ENCODE peak calls at places on chromosomes 11 and 22, in seven cellular contexts. X is GM13977, U is GM19239, E is ELR, V is smooth muscle cell of the brain vasculature, H is amniotic stem cell, I is neuronal stem cell. P is an unnamed sample.

GRCh38 chr11:85889676-85890579 is 34.7 kb downstream of the CCDC83 start:
- DNase-seq in H (no peak), V (peak), X (no peak), U (no peak), I (no peak), E (peak), P (peak)

GRCh38 chr22:31637375-31637937 is 24.6 kb downstream of the PISD start:
- DNase-seq in U (no peak), X (peak), V (no peak), I (no peak), H (no peak), E (no peak), P (no peak)

GRCh38 chr11:68142028-68142412 is 20.8 kb upstream of the CHKA start:
- DNase-seq in I (no peak), U (no peak), H (no peak), E (no peak), X (no peak), V (no peak), P (no peak)

GRCh38 chr11:12801976-12802375 is 127.8 kb downstream of the TEAD1 start:
- DNase-seq in U (no peak), V (no peak), E (peak), X (no peak), H (no peak), I (no peak), P (no peak)

GRCh38 chr11:6457581-6458320 is 16.0 kb downstream of the TRIM3 start:
- DNase-seq in U (no peak), H (no peak), I (no peak), X (no peak), V (no peak), E (no peak), P (no peak)

GRCh38 chr22:49934144-49934890 is 15.9 kb downstream of the CRELD2 start:
- DNase-seq in V (no peak), U (no peak), H (no peak), I (no peak), X (no peak), E (peak), P (peak)

GRCh38 chr11:17720796-17721171 is 1.4 kb downstream of the MYOD1 start:
- DNase-seq in E (peak), V (no peak), H (no peak), I (no peak), U (no peak), X (no peak), P (no peak)

GRCh38 chr11:34564406-34564805 is 50.8 kb upstream of the ELF5 start:
- DNase-seq in U (no peak), V (no peak), H (no peak), I (no peak), X (no peak), E (peak), P (peak)

GRCh38 chr11:96107143-96107829 is 183.4 kb upstream of the MTMR2 start:
- DNase-seq in U (no peak), I (no peak), X (no peak), E (no peak), V (no peak), H (no peak), P (no peak)

GRCh38 chr11:19378814-19379213 is 138.1 kb upstream of the E2F8 start:
- DNase-seq in E (no peak), V (no peak), I (no peak), H (no peak), X (no peak), U (no peak), P (no peak)

GRCh38 chr11:68956142-68956541 is 24.6 kb downstream of the MRGPRD start:
- DNase-seq in H (no peak), I (no peak), V (no peak), E (peak), U (peak), X (peak), P (no peak)

GRCh38 chr11:65589444-65590239 is 6.0 kb downstream of the KCNK7 start:
- DNase-seq in I (no peak), U (no peak), X (peak), H (no peak), E (no peak), V (no peak), P (peak)

GRCh38 chr11:97908354-97908753 is 1112.4 kb upstream of the CNTN5 start:
- DNase-seq in V (no peak), E (no peak), U (no peak), X (no peak), H (no peak), I (no peak), P (no peak)

GRCh38 chr11:119056397-119056999 is 507 bp downstream of the HYOU1 start:
- DNase-seq in E (peak), V (no peak), U (peak), H (no peak), I (peak), X (peak), P (no peak)

GRCh38 chr11:120125005-120125404 is 12.9 kb downstream of the TRIM29 start:
- DNase-seq in I (no peak), X (no peak), E (peak), V (no peak), U (no peak), H (no peak), P (peak)

GRCh38 chr11:68832476-68833176 is 9.1 kb downstream of the CPT1A start:
- DNase-seq in H (no peak), I (no peak), U (no peak), E (no peak), V (no peak), X (no peak), P (no peak)

GRCh38 chr11:114618139-114618538 is 22.6 kb upstream of the NXPE4 start:
- DNase-seq in V (no peak), H (no peak), U (no peak), E (no peak), I (no peak), X (no peak), P (no peak)

GRCh38 chr22:17597217-17597616 is 31.3 kb downstream of the ATP6V1E1 start:
- DNase-seq in V (no peak), U (no peak), X (no peak), I (no peak), E (no peak), H (no peak), P (peak)

GRCh38 chr11:19595840-19596751 is 116.5 kb upstream of the NAV2 start:
- DNase-seq in V (peak), E (peak), U (no peak), I (no peak), X (no peak), H (peak), P (peak)

GRCh38 chr11:68438658-68439259 is 21.8 kb upstream of the PPP6R3 start:
- DNase-seq in X (no peak), V (no peak), I (no peak), H (no peak), E (no peak), U (no peak), P (no peak)

P was measured in choroid plexus epithelial cell.